ENCODE peak calls at places on chromosomes 6 and 20, in nine cellular contexts. N is GM04503; T is GM10248; D is endothelial cell; I is H4; M is NCI-H774; F is stimulated activated CD8-positive, alpha-beta memory T cell treated with anti-CD3 and anti-CD28 coated beads, Interleukin-7, amount 100 ng/mL, for 1 hour; S is hippocampal formation; H is iris pigment epithelial cell. X is an unnamed sample.

GRCh38 chr6:109236140-109237081 is 141.1 kb downstream of the CEP57L1 start:
- DNase-seq in I (no peak), H (no peak), N (no peak), S (peak; percentile 15), T (peak; percentile 38), D (peak; percentile 10), M (peak; percentile 90), F (no peak), X (peak; percentile 3)

GRCh38 chr6:6407061-6407723 is 86.7 kb upstream of the F13A1 start:
- DNase-seq in T (peak; percentile 52), F (no peak), I (no peak), S (no peak), M (no peak), H (no peak), N (no peak), D (no peak), X (no peak)

GRCh38 chr6:34030831-34031566 is 114.9 kb downstream of the GRM4 start:
- DNase-seq in F (no peak), D (no peak), I (no peak), S (no peak), M (no peak), H (no peak), N (no peak), T (no peak), X (no peak)

GRCh38 chr20:3199976-3200755 is 4.3 kb downstream of the DDRGK1 start:
- DNase-seq in I (no peak), M (no peak), N (no peak), D (no peak), F (no peak), T (peak; percentile 15), S (no peak), H (no peak), X (no peak)

GRCh38 chr6:159691963-159692287 is 1.1 kb downstream of the SOD2 start:
- DNase-seq in I (no peak), M (no peak), F (no peak), D (no peak), N (no peak), T (peak; percentile 15), S (peak; percentile 14), H (no peak), X (peak; percentile 20)

GRCh38 chr6:106448000-106448426 is 87.5 kb downstream of the CRYBG1 start:
- DNase-seq in F (no peak), H (no peak), T (peak; percentile 25), D (no peak), I (no peak), M (no peak), S (peak; percentile 31), N (no peak), X (peak; percentile 7)

GRCh38 chr20:64242003-64242796 is 13.3 kb upstream of the PCMTD2 start:
- DNase-seq in D (no peak), F (no peak), I (no peak), S (no peak), H (no peak), M (no peak), N (no peak), T (no peak), X (no peak)

GRCh38 chr20:25291432-25292133 is 43.7 kb downstream of the PYGB start:
- DNase-seq in N (no peak), D (no peak), M (no peak), H (no peak), S (no peak), T (no peak), F (no peak), I (no peak), X (no peak)

GRCh38 chr6:156538875-156539660 is 238.1 kb upstream of the ARID1B start:
- DNase-seq in M (no peak), N (no peak), D (no peak), T (no peak), F (no peak), S (no peak), I (no peak), H (no peak), X (no peak)

GRCh38 chr6:35048631-35049083 is 92.5 kb downstream of the TCP11 start:
- DNase-seq in N (no peak), I (no peak), M (no peak), D (no peak), T (peak; percentile 30), S (peak; percentile 77), H (peak; percentile 42), F (no peak), X (no peak)

GRCh38 chr6:80605165-80605989 is 498.9 kb downstream of the BCKDHB start:
- DNase-seq in H (peak; percentile 69), F (no peak), D (peak; percentile 28), N (no peak), M (peak; percentile 53), I (peak; percentile 9), T (no peak), S (no peak), X (peak; percentile 22)

GRCh38 chr6:562052-562676 is 94.7 kb downstream of the HUS1B start:
- DNase-seq in T (no peak), S (no peak), H (peak; percentile 56), N (no peak), D (no peak), M (no peak), I (no peak), F (no peak), X (no peak)

GRCh38 chr6:22447191-22447590 is 122.2 kb upstream of the HDGFL1 start:
- DNase-seq in M (no peak), H (no peak), D (no peak), N (no peak), S (no peak), T (no peak), F (no peak), I (no peak), X (no peak)

GRCh38 chr20:40945754-40946451 is 82.7 kb upstream of the TOP1 start:
- DNase-seq in S (peak; percentile 41), F (no peak), T (peak; percentile 57), N (no peak), I (no peak), H (peak; percentile 69), D (peak; percentile 68), M (peak; percentile 2), X (peak; percentile 52)

GRCh38 chr6:3318226-3318625 is 59.5 kb downstream of the PSMG4 start:
- DNase-seq in H (no peak), M (no peak), T (no peak), I (no peak), S (no peak), D (no peak), N (no peak), F (no peak), X (no peak)

GRCh38 chr6:45500924-45501816 is 123.4 kb upstream of the SUPT3H start:
- DNase-seq in D (no peak), S (no peak), N (no peak), F (no peak), H (no peak), T (no peak), M (no peak), I (no peak), X (peak; percentile 44)

GRCh38 chr6:69818223-69818930 is 21.6 kb upstream of the LMBRD1 start:
- DNase-seq in S (no peak), M (no peak), F (no peak), N (no peak), H (no peak), I (no peak), D (no peak), T (no peak), X (no peak)

GRCh38 chr6:30158475-30159025 is 2.5 kb downstream of the TRIM10 start:
- DNase-seq in F (no peak), N (no peak), D (no peak), T (peak; percentile 45), H (no peak), M (no peak), I (no peak), S (no peak), X (no peak)